ENCODE peak calls at places on chromosomes 12 and 14, in four cellular contexts. D is WTC11, Q is K562, P is HepG2. Z is an unnamed sample.

GRCh38 chr12:24919346-24920001 is 29.4 kb downstream of the BCAT1 start:
- DNase-seq in D (no peak), Q (no peak), P (no peak), Z (no peak)

GRCh38 chr12:56021882-56022497 is 1.1 kb downstream of the IKZF4 start:
- DNase-seq in D (no peak), Q (no peak), P (no peak), Z (no peak)

GRCh38 chr12:130137141-130138018 is 24.9 kb upstream of the FZD10 start:
- DNase-seq in D (peak), Q (no peak), P (no peak), Z (no peak)

GRCh38 chr12:67222302-67222701 is 46.9 kb upstream of the CAND1 start:
- DNase-seq in D (no peak), Q (no peak), P (no peak), Z (no peak)

GRCh38 chr14:87503711-87504110 is 489.3 kb downstream of the GALC start:
- DNase-seq in D (no peak), Q (no peak), P (no peak), Z (no peak)

GRCh38 chr14:22653012-22653621 is 9.0 kb upstream of the OR6J1 start:
- DNase-seq in D (peak), Q (peak), P (peak), Z (peak)

GRCh38 chr12:121218588-121219352 is 8.8 kb downstream of the P2RX4 start:
- DNase-seq in D (no peak), Q (no peak), P (no peak), Z (no peak)

GRCh38 chr12:32437095-32437515 is 37.7 kb downstream of the FGD4 start:
- DNase-seq in D (no peak), Q (no peak), P (peak), Z (peak)

GRCh38 chr12:52010152-52010622 is 3.4 kb downstream of the TAMALIN start:
- DNase-seq in D (peak), Q (peak), P (peak), Z (no peak)

GRCh38 chr14:26828741-26829140 is 230.9 kb upstream of the NOVA1 start:
- DNase-seq in D (no peak), Q (no peak), P (no peak), Z (no peak)

GRCh38 chr12:46174061-46174662 is 94.7 kb downstream of the SLC38A1 start:
- DNase-seq in D (no peak), Q (no peak), P (no peak), Z (no peak)

GRCh38 chr14:76595266-76595665 is 166.0 kb upstream of the VASH1 start:
- DNase-seq in D (no peak), Q (no peak), P (no peak), Z (no peak)

GRCh38 chr12:80627773-80628172 is 79.7 kb upstream of the MYF6 start:
- DNase-seq in D (no peak), Q (no peak), P (no peak), Z (no peak)

GRCh38 chr12:104859144-104859543 is 98.9 kb downstream of the SLC41A2 start:
- DNase-seq in D (no peak), Q (no peak), P (no peak), Z (no peak)

GRCh38 chr12:52812749-52813148 is 1.2 kb downstream of the KRT4 start:
- DNase-seq in D (no peak), Q (no peak), P (no peak), Z (no peak)

GRCh38 chr12:42918387-42918786 is 328.8 kb upstream of the PRICKLE1 start:
- DNase-seq in D (no peak), Q (no peak), P (no peak), Z (no peak)

GRCh38 chr12:50397122-50397650 is 777 bp upstream of the FAM186A start:
- DNase-seq in D (no peak), Q (no peak), P (no peak), Z (no peak)

GRCh38 chr12:78767264-78767981 is 97.2 kb upstream of the SYT1 start:
- DNase-seq in D (no peak), Q (no peak), P (no peak), Z (no peak)

GRCh38 chr12:125403145-125403789 is 338.0 kb downstream of the AACS start:
- DNase-seq in D (peak), Q (peak), P (peak), Z (no peak)

GRCh38 chr12:52872644-52873384 is 24.0 kb upstream of the KRT78 start:
- DNase-seq in D (no peak), Q (no peak), P (no peak), Z (peak)

GRCh38 chr14:28381656-28382055 is 384.9 kb upstream of the FOXG1 start:
- DNase-seq in D (no peak), Q (no peak), P (no peak), Z (no peak)

GRCh38 chr14:75333523-75334190 is 55.0 kb downstream of the FOS start:
- DNase-seq in D (no peak), Q (no peak), P (no peak), Z (no peak)

GRCh38 chr12:39378346-39378745 is 64.6 kb downstream of the KIF21A start:
- DNase-seq in D (no peak), Q (no peak), P (no peak), Z (no peak)

GRCh38 chr12:131620946-131621681 is 89.8 kb upstream of the SFSWAP start:
- DNase-seq in D (no peak), Q (no peak), P (no peak), Z (no peak)

GRCh38 chr14:93029417-93029816 is 86.3 kb downstream of the ITPK1 start:
- DNase-seq in D (no peak), Q (no peak), P (no peak), Z (no peak)

GRCh38 chr12:131677699-131678098 is 33.2 kb upstream of the SFSWAP start:
- DNase-seq in D (no peak), Q (no peak), P (no peak), Z (no peak)

GRCh38 chr12:108141600-108142145 is 12.6 kb downstream of the WSCD2 start:
- DNase-seq in D (no peak), Q (no peak), P (no peak), Z (no peak)

GRCh38 chr12:9340422-9341259 is 132.4 kb upstream of the PZP start:
- DNase-seq in D (no peak), Q (no peak), P (no peak), Z (no peak)

GRCh38 chr14:47044841-47045240 is 393.3 kb upstream of the RPL10L start:
- DNase-seq in D (peak), Q (no peak), P (no peak), Z (no peak)

GRCh38 chr14:74843653-74844052 is 32.3 kb downstream of the PROX2 start:
- DNase-seq in D (no peak), Q (no peak), P (no peak), Z (no peak)

GRCh38 chr12:113114447-113115178 is 20.9 kb downstream of the RASAL1 start:
- DNase-seq in D (no peak), Q (no peak), P (no peak), Z (no peak)

GRCh38 chr14:68460541-68460940 is 332.3 kb downstream of the ZFP36L1 start:
- DNase-seq in D (no peak), Q (no peak), P (no peak), Z (no peak)

GRCh38 chr12:63206494-63206893 is 55.5 kb upstream of the AVPR1A start:
- DNase-seq in D (no peak), Q (no peak), P (no peak), Z (no peak)

GRCh38 chr14:21382886-21383847 is 652 bp downstream of the SUPT16H start:
- DNase-seq in D (peak), Q (peak), P (peak), Z (peak)

GRCh38 chr14:93332032-93332852 is 594 bp downstream of the BTBD7 start:
- DNase-seq in D (peak), Q (peak), P (peak), Z (no peak)

GRCh38 chr14:71665157-71665556 is 267.1 kb upstream of the RGS6 start:
- DNase-seq in D (no peak), Q (no peak), P (no peak), Z (no peak)

GRCh38 chr14:71666579-71667145 is 265.6 kb upstream of the RGS6 start:
- DNase-seq in D (no peak), Q (no peak), P (no peak), Z (no peak)

GRCh38 chr14:71668942-71669341 is 263.3 kb upstream of the RGS6 start:
- DNase-seq in D (no peak), Q (no peak), P (no peak), Z (no peak)

GRCh38 chr14:71665781-71666180 is 266.4 kb upstream of the RGS6 start:
- DNase-seq in D (no peak), Q (no peak), P (no peak), Z (no peak)

DNA sequence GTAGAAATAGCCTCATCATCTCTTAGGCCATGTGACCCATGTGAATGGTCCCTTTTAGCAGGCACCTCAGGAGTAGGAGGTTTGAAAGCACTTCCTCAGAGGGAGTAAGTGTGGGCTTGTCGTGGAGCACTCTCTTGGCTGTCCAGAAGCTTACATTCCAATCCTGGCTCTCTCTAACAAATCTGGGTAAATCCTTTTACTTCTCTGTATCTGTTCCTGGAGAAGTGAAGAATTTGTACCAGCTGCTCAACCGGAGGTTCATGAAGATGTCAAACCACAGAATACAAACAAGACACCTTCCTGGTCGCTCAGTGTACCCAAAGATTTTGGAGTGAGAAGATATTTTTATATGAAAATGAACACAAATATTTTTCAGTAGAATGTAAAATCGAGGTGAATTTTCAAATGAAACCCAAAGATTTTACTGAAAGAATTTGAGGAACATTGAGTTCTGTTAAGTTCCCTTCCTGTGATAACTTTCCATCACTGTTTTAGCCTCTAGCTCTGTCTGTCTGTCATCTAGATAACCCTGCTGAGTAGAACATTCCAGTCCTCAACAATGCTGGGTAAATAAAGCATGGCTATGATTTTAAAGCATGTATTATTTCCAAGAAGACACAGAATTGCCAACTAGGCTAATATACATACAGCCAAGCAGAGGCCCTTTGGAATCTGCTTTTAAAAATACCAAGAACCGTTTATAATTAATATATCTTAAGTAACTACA is 263.9 kb upstream of the RGS6 start:
- DNase-seq in D (no peak), Q (no peak), P (no peak), Z (no peak)
- TF ChIP-seq HMGXB4 in D (no peak), Q (no peak), P (no peak), Z (no peak)

DNA sequence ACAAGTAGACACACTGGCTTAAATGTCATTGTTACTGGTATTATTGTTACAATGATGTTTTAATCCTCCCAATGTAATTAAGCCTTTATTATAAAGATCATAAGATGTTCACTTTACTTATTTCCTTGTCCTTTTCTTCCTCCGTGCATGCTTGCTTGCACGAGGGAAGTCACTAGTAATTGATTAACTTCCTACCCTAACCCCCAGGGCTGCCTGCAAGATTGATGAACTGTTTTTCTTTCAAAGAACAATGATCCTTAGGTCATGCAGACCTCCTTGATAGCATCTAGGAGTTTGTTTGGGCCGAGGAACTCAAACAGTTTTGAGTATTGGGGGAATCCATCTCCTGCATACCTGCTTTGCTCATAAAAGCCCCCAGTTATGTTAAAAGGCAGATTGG is 43.0 kb downstream of the GLRX5 start:
- DNase-seq in D (no peak), Q (no peak), P (no peak), Z (no peak)
- TF ChIP-seq HMGXB4 in D (no peak), Q (no peak), P (no peak), Z (no peak)

GRCh38 chr12:59486827-59487226 is 109.0 kb upstream of the SLC16A7 start:
- DNase-seq in D (no peak), Q (no peak), P (no peak), Z (no peak)
- TF ChIP-seq HMGXB4 in D (no peak), Q (no peak), P (no peak), Z (no peak)

GRCh38 chr14:36449903-36450302 is 70.1 kb downstream of the NKX2-1 start:
- DNase-seq in D (no peak), Q (no peak), P (no peak), Z (peak)
- TF ChIP-seq HMGXB4 in D (no peak), Q (no peak), P (no peak), Z (no peak)

DNA sequence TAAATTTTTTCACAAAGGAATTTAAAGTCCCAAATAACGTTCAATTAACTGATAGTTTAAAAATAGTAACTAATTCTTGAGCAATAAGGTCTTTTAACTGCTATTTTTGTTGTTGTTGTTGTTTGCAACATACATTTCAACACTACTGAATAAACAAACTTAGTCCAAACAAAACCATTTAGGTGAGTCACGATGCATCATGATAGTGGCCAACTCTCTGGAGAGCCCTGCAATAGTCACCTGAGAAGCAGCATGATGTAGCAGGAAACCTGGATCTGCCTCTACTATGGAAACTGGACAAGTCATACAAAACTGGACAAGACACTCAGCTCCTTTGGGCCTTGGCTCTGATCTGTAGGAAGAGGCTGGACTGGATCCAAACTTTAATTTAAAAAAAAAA is 117.3 kb downstream of the MED13L start:
- DNase-seq in D (no peak), Q (no peak), P (no peak), Z (peak)
- TF ChIP-seq HMGXB4 in D (no peak), Q (no peak), P (no peak), Z (no peak)

DNA sequence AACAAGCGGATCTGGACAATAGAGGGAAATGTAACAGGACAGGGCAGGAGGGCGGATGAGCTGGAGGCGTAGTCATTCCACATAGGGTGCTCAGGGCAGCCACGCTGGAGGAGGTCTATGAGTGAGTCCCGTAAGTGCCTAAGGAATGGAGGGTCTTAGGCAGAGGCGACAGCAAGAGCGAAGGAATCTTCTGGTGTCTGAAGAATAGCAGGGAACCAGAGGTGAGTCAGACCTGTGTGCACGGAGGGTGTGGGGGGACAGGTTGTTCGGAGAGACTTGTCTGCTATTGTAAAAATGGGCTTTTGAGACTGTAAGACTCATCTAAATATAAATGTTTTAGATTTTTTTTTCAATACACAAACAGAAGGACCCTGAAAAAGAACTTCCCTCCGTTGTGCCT is 70.6 kb downstream of the SETD3 start:
- DNase-seq in D (no peak), Q (no peak), P (no peak), Z (no peak)
- TF ChIP-seq HMGXB4 in D (no peak), Q (no peak), P (no peak), Z (no peak)

Z was measured in A549.